ENCODE peak calls at places on chromosome 17, in six cellular contexts. H is activated effector memory CD4-positive, alpha-beta T cell treated with Interleukin-2 at 50 U/mL for 16 hours; C is renal cortical epithelial cell; M is DMS153; N is lower leg skin; F is NCI-H1694 treated with DMSO at 0.1 percent for 48 hours. R is an unnamed sample.

GRCh38 chr17:68532826-68533225 is 20.6 kb downstream of the PRKAR1A start:
- DNase-seq in C (no peak), H (no peak), F (no peak), N (no peak), M (no peak), R (no peak)

GRCh38 chr17:37725021-37725585 is 19.8 kb downstream of the HNF1B start:
- DNase-seq in H (no peak), M (no peak), N (peak; percentile 36), C (no peak), F (no peak), R (no peak)

GRCh38 chr17:16820161-16820877 is 130.3 kb downstream of the CCDC144A start:
- DNase-seq in M (no peak), N (no peak), C (no peak), F (no peak), H (no peak), R (no peak)

GRCh38 chr17:77300016-77300686 is 159.4 kb downstream of the SEC14L1 start:
- DNase-seq in F (no peak), H (no peak), C (no peak), N (no peak), M (no peak), R (no peak)

GRCh38 chr17:50976951-50977472 is 110.9 kb upstream of the TOB1 start:
- DNase-seq in M (no peak), F (no peak), N (no peak), C (no peak), H (no peak), R (no peak)

GRCh38 chr17:27653572-27653971 is 22.6 kb downstream of the LGALS9 start:
- DNase-seq in H (no peak), M (no peak), C (no peak), F (no peak), N (no peak), R (no peak)

GRCh38 chr17:9837551-9838471 is 12.1 kb downstream of the GLP2R start:
- DNase-seq in N (peak; percentile 87), F (no peak), H (no peak), C (peak; percentile 76), M (no peak), R (peak; percentile 71)

GRCh38 chr17:72598705-72599104 is 477.9 kb downstream of the SOX9 start:
- DNase-seq in N (no peak), M (no peak), H (no peak), F (no peak), C (no peak), R (no peak)

GRCh38 chr17:63390090-63390489 is 56.0 kb downstream of the CYB561 start:
- DNase-seq in F (no peak), C (no peak), M (no peak), H (no peak), N (no peak), R (no peak)

GRCh38 chr17:73838815-73839214 is 194.6 kb upstream of the SDK2 start:
- DNase-seq in C (no peak), H (no peak), F (peak; percentile 78), N (no peak), M (peak; percentile 20), R (no peak)

GRCh38 chr17:15403276-15403939 is 62.0 kb upstream of the TEKT3 start:
- DNase-seq in M (no peak), N (no peak), H (no peak), C (no peak), F (no peak), R (no peak)

GRCh38 chr17:731943-732787 is at the start of gene TLCD3A:
- DNase-seq in H (peak; percentile 27), F (peak; percentile 18), N (peak; percentile 93), M (no peak), C (no peak), R (peak; percentile 76)

GRCh38 chr17:80347536-80347935 is 67.4 kb upstream of the ENDOV start:
- DNase-seq in M (no peak), F (no peak), N (peak; percentile 57), H (no peak), C (no peak), R (no peak)

GRCh38 chr17:31469959-31470358 is 78.5 kb downstream of the RAB11FIP4 start:
- DNase-seq in H (no peak), F (no peak), C (no peak), M (no peak), N (no peak), R (no peak)

GRCh38 chr17:27538156-27538955 is 82.1 kb downstream of the KSR1 start:
- DNase-seq in C (no peak), N (no peak), F (no peak), M (no peak), H (no peak), R (peak; percentile 65)

GRCh38 chr17:70208080-70208794 is 38.9 kb downstream of the KCNJ2 start:
- DNase-seq in H (no peak), N (no peak), C (no peak), F (no peak), M (no peak), R (no peak)

GRCh38 chr17:438191-438590 is 85.6 kb upstream of the RPH3AL start:
- DNase-seq in H (no peak), M (no peak), N (no peak), C (no peak), F (no peak), R (no peak)

GRCh38 chr17:28364665-28365363 is at the start of gene SEBOX:
- DNase-seq in H (no peak), F (no peak), N (no peak), C (no peak), M (no peak), R (no peak)

GRCh38 chr17:39294060-39294459 is 68.3 kb upstream of the STAC2 start:
- DNase-seq in H (no peak), F (no peak), M (no peak), N (no peak), C (no peak), R (no peak)

R was measured in kidney tubule cell.